ENCODE peak calls at places on chromosomes 3 and 15, in ten cellular contexts. Q is HCT116, Z is endothelial cell of umbilical vein, Y is prostate gland, J is HepG2, E is spleen, A is GM12891, M is sigmoid colon, D is stomach, S is H1. O is an unnamed sample.

GRCh38 chr3:132283440-132283839 is 33.8 kb upstream of the ACP3 start:
- DNase-seq in D (no peak), Y (no peak), A (peak), J (no peak), E (no peak), S (no peak), Z (no peak), M (no peak), Q (no peak), O (no peak)

GRCh38 chr3:81484532-81484931 is 276.9 kb downstream of the GBE1 start:
- DNase-seq in Q (no peak), A (no peak), Y (no peak), S (no peak), D (no peak), E (no peak), Z (no peak), M (no peak), J (no peak), O (no peak)

GRCh38 chr3:47024932-47025331 is 45.5 kb downstream of the NBEAL2 start:
- DNase-seq in Y (no peak), J (no peak), D (no peak), S (no peak), A (no peak), E (no peak), Q (no peak), M (no peak), Z (no peak), O (no peak)

GRCh38 chr3:160278210-160278609 is 53.0 kb downstream of the C3orf80 start:
- DNase-seq in Q (no peak), J (no peak), S (no peak), Z (no peak), Y (no peak), D (no peak), E (no peak), M (no peak), A (no peak), O (no peak)

GRCh38 chr3:129549006-129549800 is 6.2 kb downstream of the H1-8 start:
- DNase-seq in D (no peak), Y (no peak), A (no peak), M (no peak), Z (no peak), J (no peak), Q (no peak), E (no peak), S (no peak), O (no peak)

GRCh38 chr3:45635475-45636256 is 41.1 kb downstream of the LIMD1 start:
- DNase-seq in Y (no peak), S (no peak), D (no peak), M (no peak), E (no peak), Q (no peak), Z (no peak), A (no peak), J (peak), O (no peak)

GRCh38 chr3:49916686-49917085 is 12.9 kb downstream of the MON1A start:
- DNase-seq in S (no peak), M (no peak), D (no peak), A (no peak), J (no peak), E (no peak), Y (no peak), Z (no peak), Q (no peak), O (no peak)

GRCh38 chr3:46187876-46188275 is 20.2 kb downstream of the CCR1 start:
- DNase-seq in S (no peak), Q (peak), D (no peak), Z (no peak), Y (no peak), A (peak), J (no peak), M (no peak), E (no peak), O (peak)

GRCh38 chr3:98814799-98815450 is 51.8 kb downstream of the ST3GAL6 start:
- DNase-seq in Z (peak), Y (no peak), M (no peak), J (no peak), A (no peak), Q (no peak), E (no peak), S (no peak), D (no peak), O (no peak)

GRCh38 chr3:120608506-120608905 is 12.4 kb downstream of the NDUFB4 start:
- DNase-seq in Y (no peak), S (no peak), Q (no peak), J (no peak), Z (no peak), E (no peak), M (no peak), A (no peak), D (no peak), O (no peak)

GRCh38 chr3:131708216-131708615 is 205.4 kb upstream of the MRPL3 start:
- DNase-seq in E (no peak), A (no peak), J (no peak), Z (no peak), Y (no peak), S (no peak), D (no peak), M (no peak), Q (no peak), O (no peak)

GRCh38 chr3:132380979-132381944 is 36.0 kb upstream of the DNAJC13 start:
- DNase-seq in A (no peak), Z (no peak), Y (no peak), S (peak), E (no peak), D (no peak), M (no peak), Q (no peak), J (no peak), O (no peak)

GRCh38 chr3:128584412-128585020 is 66.1 kb downstream of the RPN1 start:
- DNase-seq in M (peak), J (peak), Q (peak), E (peak), D (peak), S (peak), A (no peak), Z (peak), Y (peak), O (no peak)

GRCh38 chr3:187783098-187783497 is 37.8 kb upstream of the BCL6 start:
- DNase-seq in A (no peak), M (peak), Q (no peak), E (no peak), Y (peak), S (no peak), J (no peak), D (peak), Z (no peak), O (no peak)

GRCh38 chr3:43998841-43999805 is 242.6 kb upstream of the TOPAZ1 start:
- DNase-seq in E (peak), Y (no peak), Q (no peak), A (peak), Z (peak), S (peak), J (no peak), D (no peak), M (no peak), O (no peak)

DNA sequence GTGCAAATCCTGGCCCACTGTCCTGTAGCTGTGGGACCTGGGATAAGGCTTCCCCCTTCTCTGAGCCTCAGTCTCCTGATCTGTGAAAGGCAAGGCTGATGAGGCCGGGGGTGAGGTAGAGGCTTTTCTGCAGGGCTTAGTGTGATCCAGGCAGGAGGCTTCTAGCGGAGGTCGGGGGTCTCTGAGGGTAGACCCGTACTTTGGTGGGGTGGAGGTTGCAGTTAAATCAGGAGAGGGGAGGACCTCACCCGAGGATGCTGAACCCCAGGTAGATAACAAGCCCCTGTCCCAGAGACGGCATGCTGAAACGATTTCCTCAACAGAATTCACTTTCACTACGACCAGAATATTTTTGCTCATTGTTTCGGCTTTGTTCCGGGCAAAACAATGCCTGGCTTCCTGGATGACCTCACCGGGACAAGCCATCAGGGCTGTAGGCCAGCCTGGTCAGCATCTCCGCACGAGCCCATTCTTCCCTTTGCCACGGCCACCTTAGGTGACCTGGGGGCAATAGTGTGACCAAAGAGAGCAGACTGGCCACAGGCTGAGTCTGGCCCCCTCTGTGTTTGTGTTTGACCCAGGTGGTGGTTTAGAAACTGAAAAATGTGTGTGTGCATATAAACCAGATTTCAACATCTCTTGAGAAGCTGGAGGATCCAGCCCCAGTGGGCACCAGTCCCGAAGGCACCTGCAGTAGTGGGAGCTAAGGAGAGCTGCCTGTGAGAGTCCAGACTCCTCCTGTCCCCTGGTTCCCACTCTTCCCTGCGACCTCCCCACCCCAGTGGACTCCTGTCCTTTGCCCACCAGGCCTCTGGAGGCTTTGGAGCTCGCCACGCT is 33.0 kb downstream of the SLC6A6 start:
- DNase-seq in S (no peak), Z (peak), D (peak), Y (no peak), A (no peak), Q (no peak), J (no peak), M (no peak), E (no peak), O (no peak)
- TF ChIP-seq POLR2AphosphoS5 in S (no peak), Z (peak), D (no peak), Y (no peak), A (no peak), Q (no peak), J (no peak), M (no peak), E (peak), O (no peak)

GRCh38 chr15:35827156-35827555 is 281.2 kb upstream of the DPH6 start:
- DNase-seq in E (no peak), Y (no peak), M (no peak), A (no peak), S (no peak), J (no peak), Z (peak), D (no peak), Q (no peak), O (no peak)

GRCh38 chr15:35833590-35833989 is 287.6 kb upstream of the DPH6 start:
- DNase-seq in D (no peak), A (no peak), Y (no peak), M (no peak), Z (no peak), E (no peak), J (no peak), S (no peak), Q (no peak), O (no peak)

GRCh38 chr15:35822153-35822552 is 276.2 kb upstream of the DPH6 start:
- DNase-seq in M (no peak), S (no peak), E (no peak), Q (no peak), Z (no peak), Y (no peak), D (no peak), J (no peak), A (no peak), O (no peak)

GRCh38 chr15:35827949-35828348 is 282.0 kb upstream of the DPH6 start:
- DNase-seq in Z (peak), M (no peak), A (no peak), Q (no peak), S (no peak), Y (no peak), J (no peak), E (no peak), D (no peak), O (no peak)
- TF ChIP-seq POLR2A in Z (no peak), M (no peak), A (no peak), Q (no peak), S (no peak), Y (no peak), J (no peak), E (no peak), D (no peak), O (no peak)

GRCh38 chr15:85556618-85556895 is 176.2 kb downstream of the AKAP13 start:
- DNase-seq in A (no peak), E (no peak), Q (no peak), Z (no peak), D (no peak), J (no peak), S (no peak), Y (no peak), M (no peak), O (no peak)

GRCh38 chr15:85551221-85551832 is 170.9 kb downstream of the AKAP13 start:
- DNase-seq in Z (no peak), A (no peak), Q (no peak), M (no peak), J (no peak), D (no peak), Y (no peak), S (no peak), E (no peak), O (no peak)

GRCh38 chr15:85557385-85557784 is 177.0 kb downstream of the AKAP13 start:
- DNase-seq in A (no peak), Y (no peak), Q (no peak), Z (no peak), M (no peak), E (no peak), D (no peak), J (no peak), S (no peak), O (no peak)

GRCh38 chr15:85555875-85556617 is 175.6 kb downstream of the AKAP13 start:
- DNase-seq in Y (no peak), J (no peak), M (no peak), D (no peak), A (no peak), Q (no peak), E (no peak), S (no peak), Z (no peak), O (no peak)

GRCh38 chr15:85554852-85555521 is 174.6 kb downstream of the AKAP13 start:
- DNase-seq in E (no peak), Z (no peak), Q (no peak), D (no peak), A (no peak), Y (no peak), S (no peak), M (no peak), J (no peak), O (no peak)
- TF ChIP-seq POLR2AphosphoS5 in E (no peak), Z (no peak), Q (no peak), D (no peak), A (no peak), Y (no peak), S (no peak), M (no peak), J (no peak), O (no peak)

GRCh38 chr3:52897130-52898109 is at the start of gene STIMATE:
- DNase-seq in S (peak), J (peak), D (peak), E (peak), Y (peak), Q (peak), M (peak), Z (peak), A (peak), O (peak)
- TF ChIP-seq POLR2A in S (no peak), J (no peak), D (no peak), E (no peak), Y (peak), Q (peak), M (no peak), Z (peak), A (no peak), O (peak)

GRCh38 chr3:150237490-150237889 is 170.6 kb upstream of the TSC22D2 start:
- DNase-seq in S (no peak), Z (peak), D (no peak), E (no peak), Y (peak), M (peak), Q (peak), J (no peak), A (no peak), O (no peak)
- TF ChIP-seq POLR2AphosphoS5 in S (no peak), Z (peak), D (no peak), E (no peak), Y (no peak), M (peak), Q (peak), J (no peak), A (no peak), O (no peak)

GRCh38 chr3:4494807-4495200 is 1.7 kb downstream of the ITPR1 start:
- DNase-seq in Q (no peak), E (no peak), D (no peak), M (no peak), J (no peak), S (no peak), Y (no peak), Z (no peak), A (no peak), O (no peak)

GRCh38 chr3:4491873-4492239 is 1.3 kb upstream of the ITPR1 start:
- DNase-seq in Z (no peak), D (no peak), Q (no peak), E (no peak), M (no peak), A (no peak), S (no peak), J (no peak), Y (no peak), O (no peak)

GRCh38 chr3:4492240-4493007 is 724 bp upstream of the ITPR1 start:
- DNase-seq in S (peak), M (peak), A (no peak), Q (no peak), J (peak), D (peak), Y (peak), E (peak), Z (peak), O (no peak)

GRCh38 chr3:4493931-4494806 is 1.0 kb downstream of the ITPR1 start:
- DNase-seq in Q (no peak), S (no peak), Z (peak), Y (no peak), J (no peak), A (no peak), M (peak), E (peak), D (no peak), O (no peak)

GRCh38 chr3:4493008-4493930 is at the start of gene ITPR1:
- DNase-seq in E (peak), Y (peak), Z (peak), J (peak), D (peak), Q (peak), A (peak), M (peak), S (peak), O (peak)
- TF ChIP-seq POLR2A in E (peak), Y (peak), Z (peak), J (peak), D (no peak), Q (peak), A (peak), M (peak), S (peak), O (peak)

DNA sequence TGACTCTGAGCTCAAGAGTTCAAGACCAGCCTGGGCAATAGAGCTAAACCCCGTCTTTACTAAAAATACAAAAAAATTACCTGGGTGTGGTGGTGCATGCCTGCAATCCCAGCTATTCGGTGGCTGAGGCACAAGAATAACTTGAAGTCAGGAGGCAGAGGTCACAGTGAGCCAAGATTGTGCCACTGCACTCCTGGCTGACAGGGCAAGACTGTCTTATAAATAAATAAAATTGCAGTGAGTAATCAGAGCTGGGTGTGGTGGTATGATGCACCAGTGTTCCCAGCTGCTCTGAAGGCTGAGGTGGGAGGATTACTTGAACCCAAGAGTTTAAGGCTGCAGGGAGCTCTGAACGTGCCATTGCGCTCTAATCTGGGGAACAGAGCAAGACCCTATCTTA is 55.9 kb upstream of the GCNT3 start:
- DNase-seq in Y (no peak), M (no peak), S (no peak), J (no peak), A (no peak), D (no peak), Z (no peak), Q (no peak), E (no peak), O (no peak)
- TF ChIP-seq POLR2AphosphoS5 in Y (no peak), M (no peak), S (no peak), J (no peak), A (no peak), D (no peak), Z (no peak), Q (no peak), E (no peak), O (no peak)

GRCh38 chr15:101058735-101059134 is 139.6 kb downstream of the LRRK1 start:
- DNase-seq in Z (no peak), Q (no peak), Y (no peak), J (no peak), S (peak), D (peak), A (no peak), E (no peak), M (peak), O (no peak)
- TF ChIP-seq POLR2A in Z (no peak), Q (no peak), Y (no peak), J (no peak), S (no peak), D (no peak), A (no peak), E (no peak), M (no peak), O (no peak)

O was measured in GM12892.